ENCODE peak calls at places on chromosome 18, in nine cellular contexts. One of them, this sample, is unnamed. For H3K4me1, the result is how much of the 10 kb centered on the place peaks cover.

GRCh38 chr18:27713037-27713726 is 463.7 kb downstream of the CDH2 start:
- DNase-seq in A549: no peak
- DNase-seq in uterus: no peak
- DNase-seq in cardiac muscle cell: peak
- DNase-seq in right lobe of liver: no peak
- DNase-seq in esophagus squamous epithelium: no peak
- DNase-seq in endodermal cell: no peak
- DNase-seq in transverse colon: no peak
- DNase-seq in lower lobe of right lung: no peak
- DNase-seq in this sample: peak

GRCh38 chr18:69261436-69261835 is 139.3 kb upstream of the DOK6 start:
- DNase-seq in A549: no peak
- DNase-seq in uterus: no peak
- DNase-seq in cardiac muscle cell: no peak
- DNase-seq in right lobe of liver: no peak
- DNase-seq in esophagus squamous epithelium: no peak
- DNase-seq in endodermal cell: no peak
- DNase-seq in transverse colon: no peak
- DNase-seq in lower lobe of right lung: no peak
- DNase-seq in this sample: no peak

GRCh38 chr18:68725341-68725740 is 10.4 kb upstream of the TMX3 start:
- DNase-seq in A549: no peak
- DNase-seq in uterus: no peak
- DNase-seq in cardiac muscle cell: no peak
- DNase-seq in right lobe of liver: no peak
- DNase-seq in esophagus squamous epithelium: no peak
- DNase-seq in endodermal cell: no peak
- DNase-seq in transverse colon: no peak
- DNase-seq in lower lobe of right lung: no peak
- DNase-seq in this sample: no peak

GRCh38 chr18:25503567-25504081 is 151.7 kb upstream of the ZNF521 start:
- DNase-seq in A549: peak
- DNase-seq in uterus: peak
- DNase-seq in cardiac muscle cell: peak
- DNase-seq in right lobe of liver: peak
- DNase-seq in esophagus squamous epithelium: no peak
- DNase-seq in endodermal cell: peak
- DNase-seq in transverse colon: peak
- DNase-seq in lower lobe of right lung: no peak
- DNase-seq in this sample: peak

GRCh38 chr18:32771871-32772499 is 838 bp downstream of the KLHL14 start:
- DNase-seq in A549: no peak
- DNase-seq in uterus: no peak
- DNase-seq in cardiac muscle cell: no peak
- DNase-seq in right lobe of liver: no peak
- DNase-seq in esophagus squamous epithelium: no peak
- DNase-seq in endodermal cell: peak
- DNase-seq in transverse colon: no peak
- DNase-seq in lower lobe of right lung: no peak
- DNase-seq in this sample: no peak

GRCh38 chr18:9876867-9877654 is 8.7 kb upstream of the TXNDC2 start:
- DNase-seq in A549: peak
- DNase-seq in uterus: peak
- DNase-seq in cardiac muscle cell: peak
- DNase-seq in right lobe of liver: no peak
- DNase-seq in esophagus squamous epithelium: no peak
- DNase-seq in endodermal cell: peak
- DNase-seq in transverse colon: no peak
- DNase-seq in lower lobe of right lung: no peak
- DNase-seq in this sample: peak

GRCh38 chr18:72672364-72673151 is 128.4 kb upstream of the CBLN2 start:
- DNase-seq in A549: peak
- DNase-seq in uterus: no peak
- DNase-seq in cardiac muscle cell: peak
- DNase-seq in right lobe of liver: no peak
- DNase-seq in esophagus squamous epithelium: no peak
- DNase-seq in endodermal cell: no peak
- DNase-seq in transverse colon: no peak
- DNase-seq in lower lobe of right lung: no peak
- DNase-seq in this sample: peak

GRCh38 chr18:10213526-10213925 is 240.9 kb upstream of the APCDD1 start:
- DNase-seq in A549: peak
- DNase-seq in uterus: no peak
- DNase-seq in cardiac muscle cell: peak
- DNase-seq in right lobe of liver: no peak
- DNase-seq in esophagus squamous epithelium: no peak
- DNase-seq in endodermal cell: no peak
- DNase-seq in transverse colon: no peak
- DNase-seq in lower lobe of right lung: no peak
- DNase-seq in this sample: peak

GRCh38 chr18:77597726-77598125 is 348.1 kb downstream of the GALR1 start:
- DNase-seq in A549: no peak
- DNase-seq in uterus: no peak
- DNase-seq in cardiac muscle cell: no peak
- DNase-seq in right lobe of liver: no peak
- DNase-seq in esophagus squamous epithelium: no peak
- DNase-seq in endodermal cell: no peak
- DNase-seq in transverse colon: no peak
- DNase-seq in lower lobe of right lung: no peak
- DNase-seq in this sample: no peak

GRCh38 chr18:56575819-56576663 is 62.4 kb downstream of the TXNL1 start:
- DNase-seq in A549: peak
- DNase-seq in uterus: no peak
- DNase-seq in cardiac muscle cell: peak
- DNase-seq in right lobe of liver: no peak
- DNase-seq in esophagus squamous epithelium: no peak
- DNase-seq in endodermal cell: no peak
- DNase-seq in transverse colon: no peak
- DNase-seq in lower lobe of right lung: no peak
- DNase-seq in this sample: peak

GRCh38 chr18:62631173-62631572 is 84.2 kb upstream of the PHLPP1 start:
- DNase-seq in A549: no peak
- DNase-seq in uterus: no peak
- DNase-seq in cardiac muscle cell: no peak
- DNase-seq in right lobe of liver: no peak
- DNase-seq in esophagus squamous epithelium: no peak
- DNase-seq in endodermal cell: no peak
- DNase-seq in transverse colon: no peak
- DNase-seq in lower lobe of right lung: no peak
- DNase-seq in this sample: no peak

GRCh38 chr18:848062-848795 is 36.2 kb upstream of the YES1 start:
- DNase-seq in A549: peak
- DNase-seq in uterus: no peak
- DNase-seq in cardiac muscle cell: no peak
- DNase-seq in right lobe of liver: peak
- DNase-seq in esophagus squamous epithelium: no peak
- DNase-seq in endodermal cell: no peak
- DNase-seq in transverse colon: peak
- DNase-seq in lower lobe of right lung: no peak
- DNase-seq in this sample: no peak

GRCh38 chr18:12823892-12824291 is 60.1 kb downstream of the PTPN2 start:
- DNase-seq in A549: no peak
- DNase-seq in uterus: no peak
- DNase-seq in cardiac muscle cell: no peak
- DNase-seq in right lobe of liver: no peak
- DNase-seq in esophagus squamous epithelium: no peak
- DNase-seq in endodermal cell: no peak
- DNase-seq in transverse colon: no peak
- DNase-seq in lower lobe of right lung: no peak
- DNase-seq in this sample: no peak

GRCh38 chr18:78506031-78506461 is 473.6 kb upstream of the SALL3 start:
- DNase-seq in A549: no peak
- DNase-seq in uterus: no peak
- DNase-seq in cardiac muscle cell: no peak
- DNase-seq in right lobe of liver: no peak
- DNase-seq in esophagus squamous epithelium: no peak
- DNase-seq in endodermal cell: peak
- DNase-seq in transverse colon: no peak
- DNase-seq in lower lobe of right lung: no peak
- DNase-seq in this sample: no peak

GRCh38 chr18:79218605-79219195 is 149.5 kb downstream of the ATP9B start:
- DNase-seq in A549: no peak
- DNase-seq in uterus: no peak
- DNase-seq in cardiac muscle cell: no peak
- DNase-seq in right lobe of liver: no peak
- DNase-seq in esophagus squamous epithelium: no peak
- DNase-seq in endodermal cell: no peak
- DNase-seq in transverse colon: no peak
- DNase-seq in lower lobe of right lung: no peak
- DNase-seq in this sample: no peak

GRCh38 chr18:75154997-75155396 is 53.9 kb downstream of the PTGR3 start:
- DNase-seq in A549: no peak
- DNase-seq in uterus: no peak
- DNase-seq in cardiac muscle cell: no peak
- DNase-seq in right lobe of liver: no peak
- DNase-seq in esophagus squamous epithelium: no peak
- DNase-seq in endodermal cell: peak
- DNase-seq in transverse colon: no peak
- DNase-seq in lower lobe of right lung: no peak
- DNase-seq in this sample: no peak

GRCh38 chr18:13563390-13563805 is 163.0 kb downstream of the FAM210A start:
- DNase-seq in A549: no peak
- DNase-seq in uterus: no peak
- DNase-seq in cardiac muscle cell: no peak
- DNase-seq in right lobe of liver: no peak
- DNase-seq in esophagus squamous epithelium: no peak
- DNase-seq in endodermal cell: no peak
- DNase-seq in transverse colon: no peak
- DNase-seq in lower lobe of right lung: no peak
- DNase-seq in this sample: no peak

GRCh38 chr18:2981212-2981728 is 31.7 kb downstream of the LPIN2 start:
- DNase-seq in A549: peak
- DNase-seq in uterus: no peak
- DNase-seq in cardiac muscle cell: peak
- DNase-seq in right lobe of liver: no peak
- DNase-seq in esophagus squamous epithelium: no peak
- DNase-seq in endodermal cell: no peak
- DNase-seq in transverse colon: no peak
- DNase-seq in lower lobe of right lung: no peak
- DNase-seq in this sample: peak

GRCh38 chr18:2984703-2985261 is 28.2 kb downstream of the LPIN2 start:
- DNase-seq in A549: peak
- DNase-seq in uterus: no peak
- DNase-seq in cardiac muscle cell: no peak
- DNase-seq in right lobe of liver: peak
- DNase-seq in esophagus squamous epithelium: no peak
- DNase-seq in endodermal cell: no peak
- DNase-seq in transverse colon: peak
- DNase-seq in lower lobe of right lung: no peak
- DNase-seq in this sample: no peak

GRCh38 chr18:2982452-2983172 is 30.3 kb downstream of the LPIN2 start:
- DNase-seq in A549: peak
- DNase-seq in uterus: no peak
- DNase-seq in cardiac muscle cell: no peak
- DNase-seq in right lobe of liver: peak
- DNase-seq in esophagus squamous epithelium: no peak
- DNase-seq in endodermal cell: no peak
- DNase-seq in transverse colon: peak
- DNase-seq in lower lobe of right lung: no peak
- DNase-seq in this sample: no peak

GRCh38 chr18:2985628-2986027 is 27.3 kb downstream of the LPIN2 start:
- DNase-seq in A549: peak
- DNase-seq in uterus: no peak
- DNase-seq in cardiac muscle cell: peak
- DNase-seq in right lobe of liver: no peak
- DNase-seq in esophagus squamous epithelium: no peak
- DNase-seq in endodermal cell: no peak
- DNase-seq in transverse colon: no peak
- DNase-seq in lower lobe of right lung: no peak
- DNase-seq in this sample: no peak

GRCh38 chr18:2983296-2983695 is 29.6 kb downstream of the LPIN2 start:
- DNase-seq in A549: no peak
- DNase-seq in uterus: no peak
- DNase-seq in cardiac muscle cell: no peak
- DNase-seq in right lobe of liver: no peak
- DNase-seq in esophagus squamous epithelium: no peak
- DNase-seq in endodermal cell: no peak
- DNase-seq in transverse colon: no peak
- DNase-seq in lower lobe of right lung: no peak
- DNase-seq in this sample: no peak
- H3K4me1 ChIP-seq in A549: half or more
- H3K4me1 ChIP-seq in uterus: under half
- H3K4me1 ChIP-seq in cardiac muscle cell: under half
- H3K4me1 ChIP-seq in right lobe of liver: under half
- H3K4me1 ChIP-seq in esophagus squamous epithelium: half or more
- H3K4me1 ChIP-seq in endodermal cell: under half
- H3K4me1 ChIP-seq in transverse colon: under half
- H3K4me1 ChIP-seq in lower lobe of right lung: half or more
- H3K4me1 ChIP-seq in this sample: half or more

GRCh38 chr18:3594760-3595241 is 144.8 kb downstream of the TGIF1 start:
- DNase-seq in A549: peak
- DNase-seq in uterus: peak
- DNase-seq in cardiac muscle cell: peak
- DNase-seq in right lobe of liver: no peak
- DNase-seq in esophagus squamous epithelium: no peak
- DNase-seq in endodermal cell: peak
- DNase-seq in transverse colon: peak
- DNase-seq in lower lobe of right lung: no peak
- DNase-seq in this sample: peak
- TF ChIP-seq CTCF in A549: no peak
- TF ChIP-seq CTCF in uterus: no peak
- TF ChIP-seq CTCF in cardiac muscle cell: no peak
- TF ChIP-seq CTCF in right lobe of liver: no peak
- TF ChIP-seq CTCF in esophagus squamous epithelium: no peak
- TF ChIP-seq CTCF in endodermal cell: no peak
- TF ChIP-seq CTCF in transverse colon: no peak
- TF ChIP-seq CTCF in lower lobe of right lung: no peak
- TF ChIP-seq CTCF in this sample: no peak

GRCh38 chr18:22167471-22168151 is 1.8 kb upstream of the GATA6 start:
- DNase-seq in A549: peak
- DNase-seq in uterus: peak
- DNase-seq in cardiac muscle cell: peak
- DNase-seq in right lobe of liver: peak
- DNase-seq in esophagus squamous epithelium: no peak
- DNase-seq in endodermal cell: peak
- DNase-seq in transverse colon: peak
- DNase-seq in lower lobe of right lung: no peak
- DNase-seq in this sample: peak
- H3K4me3 ChIP-seq in A549: peak
- H3K4me3 ChIP-seq in uterus: peak
- H3K4me3 ChIP-seq in cardiac muscle cell: peak
- H3K4me3 ChIP-seq in right lobe of liver: peak
- H3K4me3 ChIP-seq in esophagus squamous epithelium: no peak
- H3K4me3 ChIP-seq in endodermal cell: peak
- H3K4me3 ChIP-seq in transverse colon: peak
- H3K4me3 ChIP-seq in lower lobe of right lung: peak
- H3K4me3 ChIP-seq in this sample: no peak

GRCh38 chr18:65788373-65788772 is 37.6 kb downstream of the CDH7 start:
- DNase-seq in A549: peak
- DNase-seq in uterus: no peak
- DNase-seq in cardiac muscle cell: no peak
- DNase-seq in right lobe of liver: no peak
- DNase-seq in esophagus squamous epithelium: no peak
- DNase-seq in endodermal cell: no peak
- DNase-seq in transverse colon: no peak
- DNase-seq in lower lobe of right lung: no peak
- DNase-seq in this sample: no peak

GRCh38 chr18:65786400-65786948 is 35.7 kb downstream of the CDH7 start:
- DNase-seq in A549: no peak
- DNase-seq in uterus: no peak
- DNase-seq in cardiac muscle cell: no peak
- DNase-seq in right lobe of liver: no peak
- DNase-seq in esophagus squamous epithelium: no peak
- DNase-seq in endodermal cell: no peak
- DNase-seq in transverse colon: no peak
- DNase-seq in lower lobe of right lung: no peak
- DNase-seq in this sample: no peak

GRCh38 chr18:65791753-65792152 is 40.9 kb downstream of the CDH7 start:
- DNase-seq in A549: no peak
- DNase-seq in uterus: no peak
- DNase-seq in cardiac muscle cell: no peak
- DNase-seq in right lobe of liver: no peak
- DNase-seq in esophagus squamous epithelium: no peak
- DNase-seq in endodermal cell: no peak
- DNase-seq in transverse colon: no peak
- DNase-seq in lower lobe of right lung: no peak
- DNase-seq in this sample: no peak
- H3K4me1 ChIP-seq in A549: under half
- H3K4me1 ChIP-seq in uterus: under half
- H3K4me1 ChIP-seq in cardiac muscle cell: under half
- H3K4me1 ChIP-seq in right lobe of liver: under half
- H3K4me1 ChIP-seq in esophagus squamous epithelium: under half
- H3K4me1 ChIP-seq in endodermal cell: under half
- H3K4me1 ChIP-seq in transverse colon: under half
- H3K4me1 ChIP-seq in lower lobe of right lung: under half
- H3K4me1 ChIP-seq in this sample: under half

This sample was measured in A673.